ENCODE peak calls at places on chromosomes 11 and 22, in seven cellular contexts. P is IMR-90, N is H9, A is mesenchymal stem cell, V is neuronal stem cell, O is trophoblast cell, B is H1. X is an unnamed sample.

GRCh38 chr11:104690243-104690642 is 208.0 kb downstream of the CASP12 start:
- DNase-seq in P (no peak), N (no peak), A (no peak), V (no peak), O (no peak), B (no peak), X (no peak)

GRCh38 chr11:110297726-110298297 is 1.4 kb upstream of the RDX start:
- DNase-seq in P (no peak), N (no peak), A (no peak), V (no peak), O (no peak), B (no peak), X (peak; percentile 66)

GRCh38 chr11:67320011-67320410 is 16.7 kb downstream of the SSH3 start:
- DNase-seq in P (peak; percentile 71), N (no peak), A (no peak), V (no peak), O (no peak), B (no peak), X (no peak)

GRCh38 chr11:43788394-43788793 is 92.2 kb upstream of the ALKBH3 start:
- DNase-seq in P (no peak), N (no peak), A (no peak), V (peak; percentile 1), O (no peak), B (no peak), X (no peak)

GRCh38 chr11:57474017-57474750 is 13.9 kb downstream of the RTN4RL2 start:
- DNase-seq in P (peak; percentile 7), N (no peak), A (no peak), V (no peak), O (no peak), B (no peak), X (no peak)

GRCh38 chr11:115672999-115673411 is 168.8 kb upstream of the CADM1 start:
- DNase-seq in P (peak; percentile 73), N (no peak), A (peak; percentile 48), V (no peak), O (no peak), B (no peak), X (no peak)

GRCh38 chr22:35191412-35191811 is 65.9 kb upstream of the HMGXB4 start:
- DNase-seq in P (peak; percentile 3), N (no peak), A (peak; percentile 17), V (no peak), O (no peak), B (no peak), X (no peak)

GRCh38 chr11:77884186-77884828 is 63.4 kb downstream of the AAMDC start:
- DNase-seq in P (peak; percentile 85), N (no peak), A (peak; percentile 92), V (no peak), O (peak; percentile 91), B (no peak), X (no peak)

GRCh38 chr11:44731685-44732411 is 5.1 kb downstream of the TSPAN18 start:
- DNase-seq in P (no peak), N (peak; percentile 60), A (peak; percentile 24), V (no peak), O (peak; percentile 42), B (no peak), X (peak; percentile 89)

GRCh38 chr22:37430941-37431340 is 3.7 kb upstream of the ELFN2 start:
- DNase-seq in P (no peak), N (no peak), A (no peak), V (no peak), O (no peak), B (no peak), X (no peak)

GRCh38 chr22:37431811-37432707 is 4.8 kb upstream of the ELFN2 start:
- DNase-seq in P (peak; percentile 99), N (no peak), A (peak; percentile 95), V (no peak), O (peak; percentile 21), B (no peak), X (no peak)

GRCh38 chr22:37433786-37434185 is 6.5 kb upstream of the ELFN2 start:
- DNase-seq in P (no peak), N (no peak), A (no peak), V (no peak), O (no peak), B (no peak), X (no peak)

GRCh38 chr22:37432708-37433054 is 5.4 kb upstream of the ELFN2 start:
- DNase-seq in P (no peak), N (no peak), A (no peak), V (no peak), O (no peak), B (no peak), X (no peak)

GRCh38 chr22:37431366-37431765 is 4.1 kb upstream of the ELFN2 start:
- DNase-seq in P (peak; percentile 12), N (no peak), A (no peak), V (no peak), O (no peak), B (no peak), X (no peak)
- H3K4me2 ChIP-seq in P (no peak overlapping the region), N (no peak overlapping the region), A (no peak overlapping the region), V (no peak overlapping the region), O (no peak overlapping the region), B (no peak overlapping the region), X (no peak overlapping the region)

DNA sequence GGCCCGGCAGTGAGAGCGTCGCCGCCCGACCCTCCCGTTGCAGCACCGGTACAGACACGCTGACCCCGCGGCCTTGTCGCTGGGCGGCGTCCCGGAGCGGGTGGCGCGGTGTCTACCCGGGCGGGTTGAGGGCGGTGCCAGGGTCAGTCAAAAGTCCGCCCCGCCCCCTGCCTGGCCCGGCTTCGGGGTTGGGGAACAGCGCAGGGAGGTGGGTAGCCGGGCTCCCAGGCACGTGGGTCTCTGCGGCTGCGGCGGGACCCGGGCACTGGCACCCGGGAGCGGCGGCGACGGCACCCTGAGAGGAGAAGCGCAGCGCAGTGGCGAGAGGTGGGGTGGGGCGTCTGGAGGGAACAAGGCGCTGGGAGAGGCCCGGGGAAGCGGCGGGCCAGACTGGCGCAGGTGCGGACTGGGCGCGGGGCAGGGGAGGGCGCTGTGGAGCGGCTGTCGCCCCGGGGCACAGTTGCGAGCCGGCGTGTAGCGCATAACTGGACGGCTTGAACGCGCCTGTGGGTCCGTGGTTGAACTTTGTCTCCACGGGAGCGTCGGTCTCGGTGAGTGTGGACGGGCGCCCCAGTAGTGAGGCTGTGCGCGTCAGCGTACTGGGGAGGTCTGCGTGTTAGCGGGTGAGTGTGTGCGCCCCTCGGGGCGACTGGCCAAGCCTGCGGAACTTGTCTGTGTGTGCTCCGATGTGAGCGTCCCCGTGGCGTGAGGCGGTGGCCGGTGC is at the start of gene P2RY2:
- DNase-seq in P (no peak), N (peak; percentile 81), A (peak; percentile 41), V (peak; percentile 67), O (peak; percentile 85), B (peak; percentile 15), X (peak; percentile 66)
- H3K23ac ChIP-seq in P (no peak within 1 kb of the TSS), N (no peak within 1 kb of the TSS), A (no peak within 1 kb of the TSS), V (peak within 1 kb of the TSS; percentile 82), O (no peak within 1 kb of the TSS), B (no peak within 1 kb of the TSS), X (peak within 1 kb of the TSS; percentile 29)

GRCh38 chr22:46371623-46372226 is 36.2 kb downstream of the TRMU start:
- DNase-seq in P (no peak), N (no peak), A (no peak), V (no peak), O (no peak), B (no peak), X (no peak)
- H3K4me2 ChIP-seq in P (no peak overlapping the region), N (no peak overlapping the region), A (no peak overlapping the region), V (no peak overlapping the region), O (no peak overlapping the region), B (no peak overlapping the region), X (no peak overlapping the region)

GRCh38 chr11:1506981-1507380 is 20.4 kb upstream of the MOB2 start:
- DNase-seq in P (no peak), N (no peak), A (no peak), V (no peak), O (no peak), B (no peak), X (no peak)
- H3K23ac ChIP-seq in P (no peak overlapping the region), N (no peak overlapping the region), A (no peak overlapping the region), V (peak overlapping the region; percentile 91), O (no peak overlapping the region), B (no peak overlapping the region), X (peak overlapping the region; percentile 48)

GRCh38 chr22:21067075-21067900 is 21.5 kb downstream of the LRRC74B start:
- DNase-seq in P (no peak), N (no peak), A (no peak), V (no peak), O (no peak), B (no peak), X (no peak)

GRCh38 chr22:21070690-21071615 is 25.2 kb downstream of the LRRC74B start:
- DNase-seq in P (no peak), N (peak; percentile 20), A (no peak), V (no peak), O (no peak), B (no peak), X (no peak)

GRCh38 chr22:21068681-21069276 is 23.0 kb downstream of the LRRC74B start:
- DNase-seq in P (no peak), N (no peak), A (no peak), V (no peak), O (no peak), B (no peak), X (peak; percentile 43)

GRCh38 chr22:21069375-21069774 is 23.6 kb downstream of the LRRC74B start:
- DNase-seq in P (no peak), N (no peak), A (no peak), V (no peak), O (no peak), B (no peak), X (no peak)

GRCh38 chr22:21067901-21068680 is 22.3 kb downstream of the LRRC74B start:
- DNase-seq in P (no peak), N (no peak), A (no peak), V (no peak), O (no peak), B (no peak), X (no peak)
- H3K4me2 ChIP-seq in P (no peak overlapping the region), N (no peak overlapping the region), A (no peak overlapping the region), V (no peak overlapping the region), O (no peak overlapping the region), B (no peak overlapping the region), X (no peak overlapping the region)